ENCODE peak calls at places on chromosome 1, in four cellular contexts. G, E, J and M are unnamed samples.

GRCh38 chr1:115251856-115252255 is 86.2 kb downstream of the NGF start:
- DNase-seq in G (no peak), E (no peak), J (no peak), M (no peak)

GRCh38 chr1:222042120-222042519 is 300.2 kb upstream of the DUSP10 start:
- DNase-seq in G (no peak), E (no peak), J (no peak), M (no peak)

GRCh38 chr1:147630447-147630846 is 39.9 kb downstream of the ACP6 start:
- DNase-seq in G (no peak), E (no peak), J (peak), M (no peak)

GRCh38 chr1:84298336-84298687 is 3.2 kb upstream of the SAMD13 start:
- DNase-seq in G (peak), E (peak), J (peak), M (peak)

GRCh38 chr1:8142955-8143629 is 117.0 kb upstream of the ERRFI1 start:
- DNase-seq in G (no peak), E (no peak), J (no peak), M (no peak)

GRCh38 chr1:61254629-61255323 is 172.4 kb downstream of the NFIA start:
- DNase-seq in G (no peak), E (no peak), J (no peak), M (no peak)

GRCh38 chr1:214676747-214677146 is 73.8 kb downstream of the CENPF start:
- DNase-seq in G (no peak), E (no peak), J (no peak), M (no peak)

GRCh38 chr1:64480999-64481772 is 11.3 kb downstream of the CACHD1 start:
- DNase-seq in G (no peak), E (no peak), J (no peak), M (no peak)

GRCh38 chr1:170063109-170063826 is 11.2 kb downstream of the KIFAP3 start:
- DNase-seq in G (no peak), E (no peak), J (no peak), M (no peak)

GRCh38 chr1:31127266-31127665 is 61.7 kb upstream of the PUM1 start:
- DNase-seq in G (no peak), E (no peak), J (no peak), M (no peak)

GRCh38 chr1:4652631-4653327 is 1.6 kb upstream of the AJAP1 start:
- DNase-seq in G (peak), E (peak), J (peak), M (peak)

GRCh38 chr1:99365545-99365944 is 101.3 kb downstream of the PLPPR4 start:
- DNase-seq in G (no peak), E (no peak), J (no peak), M (no peak)

GRCh38 chr1:245797592-245798366 is 643.0 kb downstream of the KIF26B start:
- DNase-seq in G (no peak), E (no peak), J (peak), M (no peak)

GRCh38 chr1:68207129-68207689 is 25.1 kb downstream of the WLS start:
- DNase-seq in G (no peak), E (no peak), J (no peak), M (no peak)

GRCh38 chr1:21324368-21325137 is 34.3 kb upstream of the ECE1 start:
- DNase-seq in G (peak), E (peak), J (peak), M (no peak)

GRCh38 chr1:111475706-111476105 is 1.9 kb downstream of the C1orf162 start:
- DNase-seq in G (no peak), E (no peak), J (no peak), M (peak)